ENCODE peak calls at places on chromosomes 11 and 22, in four cellular contexts. Y is nephron progenitor cell, Z is astrocyte of the cerebellum, B is keratinocyte. G is an unnamed sample.

GRCh38 chr11:82906931-82907330 is 5.4 kb downstream of the DDIAS start:
- DNase-seq in Y (no peak), B (no peak), Z (no peak), G (no peak)

GRCh38 chr11:67700548-67701262 is 26.3 kb upstream of the ALDH3B2 start:
- DNase-seq in B (no peak), Z (no peak), Y (no peak), G (no peak)

GRCh38 chr11:62280452-62280851 is 10.5 kb downstream of the SCGB2A2 start:
- DNase-seq in Y (no peak), B (no peak), Z (no peak), G (no peak)

GRCh38 chr22:21585389-21585788 is 17.9 kb downstream of the UBE2L3 start:
- DNase-seq in Y (no peak), Z (no peak), B (no peak), G (no peak)

GRCh38 chr11:6452219-6452618 is 11.4 kb upstream of the HPX start:
- DNase-seq in Z (no peak), Y (no peak), B (no peak), G (no peak)

GRCh38 chr11:22432331-22433065 is 94.3 kb downstream of the SLC17A6 start:
- DNase-seq in Z (peak), B (no peak), Y (peak), G (peak)

GRCh38 chr11:126919147-126919823 is 81.3 kb downstream of the KIRREL3 start:
- DNase-seq in Z (no peak), B (no peak), Y (no peak), G (no peak)

GRCh38 chr11:123450593-123450992 is 20.5 kb downstream of the GRAMD1B start:
- DNase-seq in B (no peak), Z (no peak), Y (no peak), G (no peak)

GRCh38 chr22:38697055-38697980 is 3.4 kb downstream of the JOSD1 start:
- DNase-seq in Z (no peak), B (no peak), Y (no peak), G (no peak)

GRCh38 chr11:120633630-120634374 is 122.3 kb downstream of the GRIK4 start:
- DNase-seq in Z (no peak), Y (no peak), B (no peak), G (no peak)

G was measured in midbrain.